ENCODE peak calls at places on chromosome 9, in four cellular contexts. W is neural progenitor cell, I is PC-9, P is lung. A is an unnamed sample. For H3K36me3, the result is how much of the 10 kb centered on the place peaks cover.

GRCh38 chr9:20732118-20732517 is 48.1 kb downstream of the FOCAD start:
- DNase-seq in I (peak), W (no peak), P (no peak), A (no peak)

GRCh38 chr9:105055922-105056321 is 128.0 kb upstream of the ABCA1 start:
- DNase-seq in I (no peak), W (no peak), P (no peak), A (no peak)

GRCh38 chr9:117825609-117826347 is 121.6 kb downstream of the TLR4 start:
- DNase-seq in P (no peak), W (no peak), I (no peak), A (no peak)

GRCh38 chr9:134286513-134287245 is 39.6 kb upstream of the RXRA start:
- DNase-seq in P (no peak), W (no peak), I (peak), A (no peak)

GRCh38 chr9:96299823-96300222 is 2.2 kb downstream of the HSD17B3 start:
- DNase-seq in P (no peak), I (peak), W (no peak), A (no peak)

GRCh38 chr9:126745574-126746411 is 59.0 kb upstream of the ZBTB43 start:
- DNase-seq in W (no peak), P (no peak), I (no peak), A (no peak)

GRCh38 chr9:130794923-130795495 is 40.0 kb upstream of the ABL1 start:
- DNase-seq in W (no peak), P (no peak), I (no peak), A (no peak)

GRCh38 chr9:92345582-92345981 is 19.8 kb downstream of the CENPP start:
- DNase-seq in I (no peak), W (no peak), P (no peak), A (no peak)

DNA sequence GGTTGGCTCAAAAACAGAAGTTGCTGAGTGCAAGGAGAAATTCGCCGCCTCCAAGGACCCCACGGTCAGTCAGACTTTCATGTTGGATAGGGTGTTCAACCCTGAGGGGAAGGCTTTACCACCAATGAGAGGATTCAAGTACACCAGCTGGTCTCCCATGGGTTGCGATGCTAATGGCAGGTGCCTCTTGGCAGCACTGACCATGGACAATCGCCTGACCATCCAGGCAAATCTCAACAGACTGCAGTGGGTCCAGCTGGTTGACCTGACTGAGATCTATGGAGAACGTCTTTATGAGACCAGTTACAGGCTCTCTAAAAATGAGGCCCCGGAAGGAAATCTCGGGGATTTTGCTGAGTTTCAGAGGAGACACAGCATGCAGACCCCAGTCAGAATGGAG is 7.7 kb downstream of the GTF3C4 start:
- DNase-seq in P (no peak), I (no peak), W (no peak), A (no peak)
- H3K36me3 ChIP-seq in P (under half), I (under half), W (under half), A (under half)

GRCh38 chr9:33905137-33905536 is 88.2 kb downstream of the UBE2R2 start:
- DNase-seq in I (no peak), P (no peak), W (no peak), A (no peak)
- H3K36me3 ChIP-seq in I (under half), P (under half), W (under half), A (under half)

DNA sequence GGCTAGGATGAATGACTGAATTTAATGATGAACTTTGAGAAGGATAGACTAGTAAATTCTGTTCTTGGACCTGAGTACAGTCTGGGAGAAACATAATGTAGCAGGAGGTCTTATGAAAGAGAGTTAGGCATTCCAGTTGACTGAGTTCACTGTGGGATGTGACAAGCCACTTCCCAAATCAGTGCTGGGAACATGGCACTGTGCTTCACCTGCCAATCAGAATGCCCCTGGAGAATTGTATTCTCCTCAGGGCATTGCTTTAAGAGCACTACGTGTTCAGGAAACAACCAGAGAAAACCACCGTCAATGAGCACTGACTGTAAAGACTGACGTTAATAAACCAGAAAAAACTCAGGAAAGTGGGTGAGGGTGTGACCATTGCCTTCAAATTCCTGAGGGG is 1.2 kb downstream of the CCDC107 start:
- DNase-seq in P (no peak), W (no peak), I (peak), A (no peak)
- H3K36me3 ChIP-seq in P (under half), W (under half), I (under half), A (under half)

GRCh38 chr9:125437771-125438221 is 176.2 kb downstream of the GAPVD1 start:
- DNase-seq in P (no peak), W (peak), I (no peak), A (no peak)

GRCh38 chr9:125442471-125442870 is 180.8 kb downstream of the GAPVD1 start:
- DNase-seq in P (no peak), W (no peak), I (no peak), A (no peak)

GRCh38 chr9:125438506-125439433 is 177.1 kb downstream of the GAPVD1 start:
- DNase-seq in I (no peak), P (no peak), W (no peak), A (no peak)

GRCh38 chr9:125439434-125440272 is 178.0 kb downstream of the GAPVD1 start:
- DNase-seq in W (no peak), P (no peak), I (no peak), A (no peak)

DNA sequence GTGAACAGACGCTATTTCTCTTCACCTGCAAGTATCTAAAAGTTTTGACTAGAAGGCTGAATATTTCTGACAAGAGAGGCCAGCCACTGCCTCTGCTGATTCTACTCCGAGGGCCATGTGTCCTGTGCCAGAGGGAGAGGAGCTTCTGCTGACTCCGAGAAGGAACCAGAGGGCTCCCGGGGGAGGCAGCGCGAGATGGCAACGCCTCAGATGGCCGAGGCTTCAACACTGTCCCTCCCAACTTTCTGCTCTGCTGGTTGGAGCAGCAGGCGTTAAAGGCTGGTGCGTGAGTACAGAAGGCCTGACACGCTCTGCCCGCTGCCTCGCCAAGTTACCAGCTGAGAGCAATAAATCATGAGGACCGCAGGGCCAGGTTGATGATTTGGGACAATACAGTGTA is 178.8 kb downstream of the GAPVD1 start:
- DNase-seq in P (no peak), I (no peak), W (no peak), A (no peak)
- H3K36me3 ChIP-seq in P (under half), I (under half), W (under half), A (under half)

A was measured in transverse colon.